ENCODE peak calls at places on chromosomes 4 and X, in six cellular contexts. U is CD4-positive, CD25-positive, alpha-beta regulatory T cell; Y is fibroblast of lung; K is IMR-90; C is mesendoderm; Q is suprapubic skin. G is an unnamed sample.

GRCh38 chrX:54492340-54492739 is 3.7 kb downstream of the FGD1 start:
- DNase-seq in U (no peak), Y (peak; percentile 66), K (peak; percentile 70), C (no peak), Q (no peak), G (no peak)

GRCh38 chr4:113725963-113726362 is 35.6 kb downstream of the CAMK2D start:
- DNase-seq in U (no peak), Y (no peak), K (no peak), C (no peak), Q (no peak), G (no peak)

GRCh38 chr4:139795915-139796314 is 130.3 kb downstream of the MGST2 start:
- DNase-seq in U (no peak), Y (no peak), K (peak; percentile 48), C (no peak), Q (no peak), G (no peak)

GRCh38 chrX:25596881-25597280 is 541.3 kb upstream of the MAGEB18 start:
- DNase-seq in U (no peak), Y (no peak), K (no peak), C (no peak), Q (no peak), G (no peak)

GRCh38 chrX:23904096-23904495 is 3.6 kb downstream of the APOO start:
- DNase-seq in U (no peak), Y (peak; percentile 47), K (peak; percentile 40), C (peak; percentile 81), Q (no peak), G (no peak)

GRCh38 chr4:1784789-1785591 is 8.1 kb upstream of the FGFR3 start:
- DNase-seq in U (no peak), Y (no peak), K (no peak), C (no peak), Q (no peak), G (no peak)

GRCh38 chr4:188021548-188022249 is 26.1 kb downstream of the ZFP42 start:
- DNase-seq in U (no peak), Y (no peak), K (no peak), C (peak; percentile 39), Q (no peak), G (no peak)

GRCh38 chr4:186942745-186943606 is 219.3 kb upstream of the FAT1 start:
- DNase-seq in U (no peak), Y (peak; percentile 43), K (peak; percentile 73), C (no peak), Q (no peak), G (no peak)

GRCh38 chr4:146506272-146506671 is 15.5 kb downstream of the SLC10A7 start:
- DNase-seq in U (no peak), Y (no peak), K (no peak), C (no peak), Q (no peak), G (no peak)

GRCh38 chr4:141254326-141254725 is 33.6 kb downstream of the ZNF330 start:
- DNase-seq in U (no peak), Y (no peak), K (no peak), C (peak; percentile 31), Q (no peak), G (no peak)

DNA sequence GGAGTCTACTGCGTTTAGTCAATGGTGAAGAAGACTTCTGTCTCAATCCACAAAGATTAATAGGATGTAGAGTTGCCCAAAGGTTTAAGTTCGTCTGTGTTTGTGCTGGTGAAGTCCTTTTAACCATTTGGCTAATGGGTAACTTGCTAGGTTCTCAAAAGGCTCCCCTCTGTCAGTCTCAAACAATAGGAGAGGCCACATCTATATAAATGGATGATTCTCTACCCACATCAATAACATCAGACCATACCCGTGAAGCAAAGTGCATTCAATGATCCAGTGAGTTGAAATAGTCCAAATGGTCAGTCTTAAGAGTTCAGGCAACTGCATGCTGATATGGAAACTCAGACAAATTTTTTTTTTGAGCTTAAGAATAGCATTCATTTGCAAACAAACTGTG is 28.1 kb downstream of the RS1 start:
- DNase-seq in U (no peak), Y (no peak), K (no peak), C (no peak), Q (no peak), G (no peak)
- H3K27ac ChIP-seq in U (no peak overlapping the region), Y (no peak overlapping the region), K (no peak overlapping the region), C (no peak overlapping the region), Q (no peak overlapping the region), G (no peak overlapping the region)

GRCh38 chr4:83334425-83335241 is at the start of gene HPSE:
- DNase-seq in U (peak; percentile 72), Y (peak; percentile 59), K (peak; percentile 21), C (peak; percentile 81), Q (peak; percentile 90), G (no peak)
- H3K27me3 ChIP-seq in U (no peaks in the 10 kb centered on the region), Y (peaks cover 14% of the 10 kb centered on the region), K (peaks cover 41% of the 10 kb centered on the region), C (peaks cover 10% of the 10 kb centered on the region), Q (peaks cover 7% of the 10 kb centered on the region), G (peaks cover 8% of the 10 kb centered on the region)

GRCh38 chr4:8205749-8206611 is 6.9 kb downstream of the SH3TC1 start:
- DNase-seq in U (no peak), Y (no peak), K (no peak), C (no peak), Q (no peak), G (no peak)

GRCh38 chr4:8205241-8205707 is 6.2 kb downstream of the SH3TC1 start:
- DNase-seq in U (no peak), Y (peak; percentile 36), K (peak; percentile 38), C (no peak), Q (no peak), G (no peak)

GRCh38 chr4:8203817-8204216 is 4.7 kb downstream of the SH3TC1 start:
- DNase-seq in U (no peak), Y (no peak), K (no peak), C (no peak), Q (no peak), G (no peak)

GRCh38 chr4:8202526-8203375 is 3.7 kb downstream of the SH3TC1 start:
- DNase-seq in U (no peak), Y (no peak), K (no peak), C (no peak), Q (no peak), G (no peak)

GRCh38 chr4:8204576-8205227 is 5.6 kb downstream of the SH3TC1 start:
- DNase-seq in U (no peak), Y (no peak), K (no peak), C (no peak), Q (no peak), G (no peak)
- H3K4me1 ChIP-seq in U (peaks cover 43% of the 10 kb centered on the region), Y (peaks cover 15% of the 10 kb centered on the region), K (peaks cover 8% of the 10 kb centered on the region), C (no peaks in the 10 kb centered on the region), Q (peaks cover 40% of the 10 kb centered on the region), G (no peaks in the 10 kb centered on the region)

GRCh38 chr4:81875962-81876650 is 404.4 kb upstream of the RASGEF1B start:
- DNase-seq in U (no peak), Y (no peak), K (no peak), C (peak; percentile 64), Q (no peak), G (no peak)
- H3K27ac ChIP-seq in U (no peak overlapping the region), Y (no peak overlapping the region), K (no peak overlapping the region), C (no peak overlapping the region), Q (no peak overlapping the region), G (no peak overlapping the region)